ENCODE peak calls at places on chromosomes 3 and 15, in six cellular contexts. One of them, this sample, is unnamed.

GRCh38 chr15:37104413-37105392 is 4.4 kb upstream of the MEIS2 start:
- DNase-seq in nephron progenitor cell: peak; percentile 45
- DNase-seq in Daoy: no peak
- DNase-seq in uterus: no peak
- DNase-seq in fibroblast of mammary gland: no peak
- DNase-seq in BE2C: no peak
- DNase-seq in this sample: no peak

GRCh38 chr3:16906679-16907078 is 21.9 kb downstream of the PLCL2 start:
- DNase-seq in nephron progenitor cell: no peak
- DNase-seq in Daoy: peak; percentile 31
- DNase-seq in uterus: no peak
- DNase-seq in fibroblast of mammary gland: peak; percentile 75
- DNase-seq in BE2C: no peak
- DNase-seq in this sample: no peak

GRCh38 chr15:70491183-70491621 is 272.2 kb downstream of the UACA start:
- DNase-seq in nephron progenitor cell: no peak
- DNase-seq in Daoy: no peak
- DNase-seq in uterus: no peak
- DNase-seq in fibroblast of mammary gland: peak; percentile 59
- DNase-seq in BE2C: no peak
- DNase-seq in this sample: peak; percentile 33

GRCh38 chr15:39599871-39600270 is 19.0 kb downstream of the THBS1 start:
- DNase-seq in nephron progenitor cell: no peak
- DNase-seq in Daoy: no peak
- DNase-seq in uterus: no peak
- DNase-seq in fibroblast of mammary gland: peak; percentile 32
- DNase-seq in BE2C: no peak
- DNase-seq in this sample: no peak

GRCh38 chr15:73464602-73465001 is 21.6 kb downstream of the REC114 start:
- DNase-seq in nephron progenitor cell: no peak
- DNase-seq in Daoy: no peak
- DNase-seq in uterus: no peak
- DNase-seq in fibroblast of mammary gland: no peak
- DNase-seq in BE2C: no peak
- DNase-seq in this sample: no peak

GRCh38 chr3:169227911-169228310 is 435.6 kb downstream of the MECOM start:
- DNase-seq in nephron progenitor cell: no peak
- DNase-seq in Daoy: no peak
- DNase-seq in uterus: no peak
- DNase-seq in fibroblast of mammary gland: peak; percentile 50
- DNase-seq in BE2C: no peak
- DNase-seq in this sample: no peak

GRCh38 chr15:42608110-42608531 is 32.7 kb downstream of the STARD9 start:
- DNase-seq in nephron progenitor cell: no peak
- DNase-seq in Daoy: peak; percentile 54
- DNase-seq in uterus: no peak
- DNase-seq in fibroblast of mammary gland: no peak
- DNase-seq in BE2C: peak; percentile 33
- DNase-seq in this sample: peak; percentile 87

GRCh38 chr15:47885921-47886320 is 168.6 kb downstream of the SEMA6D start:
- DNase-seq in nephron progenitor cell: no peak
- DNase-seq in Daoy: peak; percentile 59
- DNase-seq in uterus: no peak
- DNase-seq in fibroblast of mammary gland: peak; percentile 88
- DNase-seq in BE2C: no peak
- DNase-seq in this sample: no peak

GRCh38 chr15:91308209-91308608 is 208.2 kb downstream of the SV2B start:
- DNase-seq in nephron progenitor cell: no peak
- DNase-seq in Daoy: no peak
- DNase-seq in uterus: no peak
- DNase-seq in fibroblast of mammary gland: no peak
- DNase-seq in BE2C: no peak
- DNase-seq in this sample: no peak